ENCODE peak calls at places on chromosomes 11 and 22, in four cellular contexts. K, R, I and B are unnamed samples.
A peak's percentile ranks its signal among the peaks of the same experiment; 100 is the strongest.

GRCh38 chr22:29700949-29701927 is 18.6 kb upstream of the CABP7 start:
- DNase-seq in K (peak; percentile 18), R (peak; percentile 60), I (no peak), B (peak; percentile 31)

GRCh38 chr11:27291302-27291889 is 71.6 kb downstream of the CCDC34 start:
- DNase-seq in K (no peak), R (no peak), I (peak; percentile 69), B (no peak)

GRCh38 chr11:86162257-86162656 is 82.3 kb upstream of the EED start:
- DNase-seq in K (peak; percentile 89), R (no peak), I (no peak), B (no peak)

GRCh38 chr11:1299621-1300020 is 9.8 kb downstream of the TOLLIP start:
- DNase-seq in K (no peak), R (no peak), I (peak; percentile 44), B (no peak)

GRCh38 chr11:114026355-114026754 is 33.2 kb upstream of the ZBTB16 start:
- DNase-seq in K (no peak), R (no peak), I (no peak), B (no peak)

GRCh38 chr11:16912607-16913006 is 101.6 kb downstream of the PLEKHA7 start:
- DNase-seq in K (no peak), R (no peak), I (no peak), B (no peak)

GRCh38 chr11:66789097-66789890 is 53.9 kb upstream of the RCE1 start:
- DNase-seq in K (peak; percentile 77), R (no peak), I (no peak), B (no peak)

GRCh38 chr11:96019271-96019670 is 95.4 kb upstream of the MTMR2 start:
- DNase-seq in K (no peak), R (no peak), I (no peak), B (no peak)

GRCh38 chr11:116687458-116688201 is 85.2 kb downstream of the BUD13 start:
- DNase-seq in K (no peak), R (no peak), I (no peak), B (no peak)

GRCh38 chr11:26134481-26135355 is 197.2 kb upstream of the ANO3 start:
- DNase-seq in K (no peak), R (no peak), I (no peak), B (peak; percentile 8)

GRCh38 chr11:117256573-117256972 is 24.1 kb downstream of the RNF214 start:
- DNase-seq in K (peak; percentile 59), R (no peak), I (no peak), B (no peak)

GRCh38 chr22:25847451-25847850 is 105.5 kb downstream of the MYO18B start:
- DNase-seq in K (no peak), R (no peak), I (no peak), B (no peak)

GRCh38 chr11:128196235-128196634 is 391.1 kb downstream of the ETS1 start:
- DNase-seq in K (no peak), R (no peak), I (no peak), B (no peak)

GRCh38 chr11:12157241-12157661 is 46.9 kb downstream of the MICAL2 start:
- DNase-seq in K (peak; percentile 69), R (no peak), I (no peak), B (no peak)

GRCh38 chr11:46896719-46897406 is 21.5 kb downstream of the LRP4 start:
- DNase-seq in K (peak; percentile 52), R (peak; percentile 72), I (no peak), B (no peak)

GRCh38 chr22:48098243-48098935 is 1335.9 kb downstream of the TBC1D22A start:
- DNase-seq in K (no peak), R (peak; percentile 85), I (no peak), B (no peak)

GRCh38 chr11:73053964-73054363 is 88.2 kb downstream of the FCHSD2 start:
- DNase-seq in K (no peak), R (no peak), I (no peak), B (no peak)

GRCh38 chr11:64892411-64892831 is 14.0 kb upstream of the EHD1 start:
- DNase-seq in K (no peak), R (no peak), I (peak; percentile 71), B (no peak)

GRCh38 chr22:31944700-31945477 is 554 bp downstream of the YWHAH start:
- DNase-seq in K (no peak), R (peak; percentile 42), I (peak; percentile 54), B (peak; percentile 37)

GRCh38 chr11:114787126-114787525 is 108.8 kb downstream of the NXPE2 start:
- DNase-seq in K (no peak), R (no peak), I (no peak), B (no peak)

GRCh38 chr11:66637557-66638176 is 836 bp upstream of the RBM4 start:
- DNase-seq in K (no peak), R (no peak), I (no peak), B (peak; percentile 16)

GRCh38 chr11:103257360-103257759 is 148.1 kb downstream of the DYNC2H1 start:
- DNase-seq in K (peak; percentile 13), R (no peak), I (no peak), B (no peak)

GRCh38 chr11:77471520-77472234 is 2.2 kb downstream of the PAK1 start:
- DNase-seq in K (no peak), R (peak; percentile 24), I (no peak), B (peak; percentile 51)

GRCh38 chr11:1931326-1931725 is 11.8 kb downstream of the TNNT3 start:
- DNase-seq in K (no peak), R (peak; percentile 21), I (no peak), B (no peak)

GRCh38 chr11:125123947-125124633 is 12.7 kb upstream of the TMEM218 start:
- DNase-seq in K (peak; percentile 17), R (no peak), I (no peak), B (peak; percentile 33)

GRCh38 chr22:17949926-17950473 is 74.4 kb downstream of the MICAL3 start:
- DNase-seq in K (no peak), R (no peak), I (no peak), B (no peak)

GRCh38 chr11:111379500-111380136 is 543 bp upstream of the POU2AF1 start:
- DNase-seq in K (no peak), R (no peak), I (no peak), B (no peak)

GRCh38 chr11:65489061-65489705 is 9.7 kb upstream of the MALAT1 start:
- DNase-seq in K (peak; percentile 98), R (no peak), I (no peak), B (no peak)

GRCh38 chr11:36056160-36056751 is 112.4 kb downstream of the LDLRAD3 start:
- DNase-seq in K (peak; percentile 16), R (peak; percentile 29), I (no peak), B (peak; percentile 57)

GRCh38 chr11:14101388-14101787 is 138.9 kb downstream of the SPON1 start:
- DNase-seq in K (no peak), R (no peak), I (no peak), B (no peak)

GRCh38 chr11:84234011-84234410 is 947.8 kb upstream of the CCDC90B start:
- DNase-seq in K (no peak), R (no peak), I (no peak), B (no peak)

GRCh38 chr22:27195104-27195503 is 537.7 kb downstream of the MIAT start:
- DNase-seq in K (no peak), R (no peak), I (no peak), B (no peak)

GRCh38 chr11:46049325-46049860 is 71.9 kb downstream of the PHF21A start:
- DNase-seq in K (no peak), R (no peak), I (no peak), B (no peak)

DNA sequence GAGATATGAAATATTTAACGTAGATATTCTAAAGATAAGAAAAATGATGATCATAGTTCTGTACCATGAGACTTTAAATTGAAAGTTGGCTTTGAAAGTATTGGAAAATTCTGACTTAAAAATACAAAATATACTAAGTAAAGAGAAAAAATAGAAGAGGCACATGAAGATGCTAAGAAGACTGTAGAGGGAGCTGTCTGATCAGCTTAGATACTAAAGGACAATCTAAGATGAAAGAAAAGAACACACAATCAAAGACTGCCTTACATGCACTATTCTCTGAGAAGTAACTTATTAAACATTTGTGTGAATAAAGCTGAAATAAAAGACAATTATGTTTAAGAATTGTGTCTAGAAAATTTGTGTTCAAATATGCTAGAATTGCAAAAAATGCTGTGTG is 55.1 kb downstream of the RBMXL2 start:
- DNase-seq in K (peak; percentile 1), R (no peak), I (no peak), B (no peak)
- TF ChIP-seq CTCF in K (peak; percentile 33), R (peak; percentile 25), I (no peak), B (no peak)

DNA sequence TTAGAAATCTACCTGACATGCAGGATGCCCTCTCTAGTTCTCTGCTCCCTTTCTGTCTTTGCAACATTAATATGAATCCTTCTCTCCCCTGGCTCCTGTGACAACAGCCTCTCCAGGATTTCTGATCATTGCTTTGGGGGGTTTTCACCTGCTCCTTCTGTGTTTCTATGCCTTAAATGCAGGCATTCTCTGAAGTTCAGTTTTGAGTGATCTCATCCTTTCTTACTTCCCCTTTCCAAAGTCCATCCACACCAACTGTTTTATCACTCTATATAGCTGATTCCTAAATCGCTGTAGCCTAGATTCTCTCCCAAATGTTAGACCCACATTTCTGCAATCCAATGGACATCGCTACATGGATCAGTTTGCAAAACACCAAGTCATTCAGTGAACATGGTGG is 330.7 kb upstream of the NCAM1 start:
- DNase-seq in K (no peak), R (no peak), I (no peak), B (no peak)
- TF ChIP-seq CTCF in K (no peak), R (no peak), I (no peak), B (no peak)

GRCh38 chr22:19756288-19757128 is 4.1 kb upstream of the TBX1 start:
- DNase-seq in K (no peak), R (peak; percentile 89), I (peak; percentile 81), B (no peak)
- TF ChIP-seq CTCF in K (peak; percentile 65), R (peak; percentile 72), I (peak; percentile 44), B (peak; percentile 37)

DNA sequence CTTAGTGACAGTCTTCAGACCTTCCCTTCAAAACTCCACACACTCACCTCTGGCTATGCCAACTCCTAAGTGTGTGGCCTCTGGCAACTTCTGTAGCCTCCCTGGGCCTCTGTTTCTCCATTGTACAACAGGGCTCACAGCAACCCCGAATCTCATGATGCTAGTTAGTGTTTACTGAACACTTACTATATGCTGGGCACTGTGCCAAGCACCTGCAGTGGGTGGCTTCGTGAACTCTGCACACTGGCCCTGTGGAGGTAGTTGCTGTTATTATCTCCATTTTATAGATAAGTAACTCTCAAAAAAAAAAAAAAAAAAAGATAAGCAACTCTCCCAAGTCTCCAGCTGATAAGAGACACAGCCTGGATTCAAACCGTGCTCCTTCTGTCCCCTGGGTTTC is 7.5 kb upstream of the TP53I11 start:
- DNase-seq in K (no peak), R (no peak), I (peak; percentile 75), B (no peak)
- TF ChIP-seq CTCF in K (no peak), R (no peak), I (no peak), B (no peak)

GRCh38 chr11:70421123-70421522 is 22.8 kb downstream of the CTTN start:
- DNase-seq in K (no peak), R (no peak), I (no peak), B (no peak)
- TF ChIP-seq CTCF in K (no peak), R (peak; percentile 12), I (no peak), B (no peak)

GRCh38 chr11:118644496-118644895 is 35.0 kb downstream of the TREH start:
- DNase-seq in K (no peak), R (no peak), I (no peak), B (no peak)

GRCh38 chr11:118641463-118642019 is 34.1 kb downstream of the PHLDB1 start:
- DNase-seq in K (no peak), R (no peak), I (peak; percentile 86), B (no peak)

GRCh38 chr11:118645066-118645715 is 34.3 kb downstream of the TREH start:
- DNase-seq in K (no peak), R (no peak), I (no peak), B (no peak)

GRCh38 chr11:118643995-118644345 is 35.5 kb downstream of the TREH start:
- DNase-seq in K (no peak), R (no peak), I (no peak), B (no peak)

GRCh38 chr11:118643142-118643994 is 36.0 kb downstream of the PHLDB1 start:
- DNase-seq in K (no peak), R (no peak), I (no peak), B (no peak)
- TF ChIP-seq CTCF in K (no peak), R (no peak), I (no peak), B (no peak)